ENCODE peak calls at places on chromosome 13, in ten cellular contexts. S is sigmoid colon, W is prostate gland, O is esophagus muscularis mucosa, R is transverse colon, A is spleen, V is stomach, K is HCT116, E is endothelial cell of umbilical vein, Q is K562. B is an unnamed sample.

GRCh38 chr13:106318941-106319411 is 216.5 kb downstream of the EFNB2 start:
- DNase-seq in S (no peak), W (no peak), O (no peak), R (no peak), A (no peak), V (no peak), K (peak; percentile 62), E (peak; percentile 97), Q (no peak), B (no peak)

GRCh38 chr13:90485441-90485840 is 862.0 kb upstream of the MIR17HG start:
- DNase-seq in S (no peak), W (no peak), O (no peak), R (no peak), A (no peak), V (no peak), K (no peak), E (no peak), Q (no peak), B (no peak)

GRCh38 chr13:107743523-107743922 is 471.8 kb downstream of the LIG4 start:
- DNase-seq in S (no peak), W (no peak), O (no peak), R (no peak), A (no peak), V (no peak), K (no peak), E (no peak), Q (no peak), B (no peak)

GRCh38 chr13:40565282-40566148 is 100.9 kb downstream of the FOXO1 start:
- DNase-seq in S (no peak), W (no peak), O (no peak), R (no peak), A (no peak), V (no peak), K (no peak), E (peak; percentile 58), Q (no peak), B (no peak)

GRCh38 chr13:110520431-110521295 is 40.9 kb downstream of the RAB20 start:
- DNase-seq in S (peak; percentile 94), W (no peak), O (peak; percentile 94), R (peak; percentile 88), A (no peak), V (peak; percentile 68), K (no peak), E (no peak), Q (no peak), B (peak; percentile 95)

GRCh38 chr13:108227651-108228272 is 9.6 kb downstream of the ABHD13 start:
- DNase-seq in S (no peak), W (no peak), O (no peak), R (no peak), A (no peak), V (no peak), K (peak; percentile 19), E (peak; percentile 55), Q (peak; percentile 53), B (no peak)

GRCh38 chr13:42653694-42654093 is 79.7 kb downstream of the TNFSF11 start:
- DNase-seq in S (no peak), W (no peak), O (no peak), R (no peak), A (no peak), V (no peak), K (no peak), E (no peak), Q (no peak), B (no peak)

GRCh38 chr13:39493966-39494365 is 109.0 kb downstream of the LHFPL6 start:
- DNase-seq in S (no peak), W (no peak), O (peak; percentile 55), R (no peak), A (no peak), V (no peak), K (no peak), E (no peak), Q (no peak), B (no peak)

GRCh38 chr13:72304121-72304745 is 423.2 kb downstream of the MZT1 start:
- DNase-seq in S (no peak), W (no peak), O (no peak), R (no peak), A (no peak), V (no peak), K (no peak), E (peak; percentile 30), Q (no peak), B (no peak)

GRCh38 chr13:42233726-42234125 is 38.2 kb upstream of the AKAP11 start:
- DNase-seq in S (no peak), W (no peak), O (no peak), R (no peak), A (no peak), V (no peak), K (no peak), E (no peak), Q (no peak), B (no peak)

GRCh38 chr13:35769812-35770211 is 293.3 kb upstream of the MAB21L1 start:
- DNase-seq in S (no peak), W (no peak), O (no peak), R (no peak), A (no peak), V (no peak), K (no peak), E (no peak), Q (no peak), B (no peak)

GRCh38 chr13:85728831-85729230 is 70.4 kb downstream of the SLITRK6 start:
- DNase-seq in S (no peak), W (no peak), O (no peak), R (no peak), A (no peak), V (no peak), K (no peak), E (no peak), Q (no peak), B (no peak)

GRCh38 chr13:48532146-48532472 is 771 bp downstream of the RCBTB2 start:
- DNase-seq in S (no peak), W (no peak), O (peak; percentile 94), R (no peak), A (no peak), V (no peak), K (no peak), E (no peak), Q (no peak), B (no peak)

GRCh38 chr13:105442941-105443340 is 1092.5 kb downstream of the EFNB2 start:
- DNase-seq in S (no peak), W (no peak), O (no peak), R (no peak), A (no peak), V (no peak), K (peak; percentile 87), E (peak; percentile 93), Q (no peak), B (no peak)

GRCh38 chr13:102902789-102903347 is 57.0 kb downstream of the ERCC5 start:
- DNase-seq in S (no peak), W (no peak), O (no peak), R (no peak), A (no peak), V (no peak), K (no peak), E (no peak), Q (no peak), B (no peak)

GRCh38 chr13:44918323-44919102 is 70.8 kb downstream of the NUFIP1 start:
- DNase-seq in S (peak; percentile 96), W (peak; percentile 83), O (peak; percentile 98), R (peak; percentile 91), A (peak; percentile 97), V (peak; percentile 87), K (peak; percentile 86), E (peak; percentile 95), Q (peak; percentile 87), B (no peak)
- TF ChIP-seq POLR2A in S (peak; percentile 12), W (no peak), O (peak; percentile 9), R (peak; percentile 60), A (peak; percentile 54), V (no peak), K (peak; percentile 5), E (no peak), Q (peak; percentile 55), B (peak; percentile 4)

DNA sequence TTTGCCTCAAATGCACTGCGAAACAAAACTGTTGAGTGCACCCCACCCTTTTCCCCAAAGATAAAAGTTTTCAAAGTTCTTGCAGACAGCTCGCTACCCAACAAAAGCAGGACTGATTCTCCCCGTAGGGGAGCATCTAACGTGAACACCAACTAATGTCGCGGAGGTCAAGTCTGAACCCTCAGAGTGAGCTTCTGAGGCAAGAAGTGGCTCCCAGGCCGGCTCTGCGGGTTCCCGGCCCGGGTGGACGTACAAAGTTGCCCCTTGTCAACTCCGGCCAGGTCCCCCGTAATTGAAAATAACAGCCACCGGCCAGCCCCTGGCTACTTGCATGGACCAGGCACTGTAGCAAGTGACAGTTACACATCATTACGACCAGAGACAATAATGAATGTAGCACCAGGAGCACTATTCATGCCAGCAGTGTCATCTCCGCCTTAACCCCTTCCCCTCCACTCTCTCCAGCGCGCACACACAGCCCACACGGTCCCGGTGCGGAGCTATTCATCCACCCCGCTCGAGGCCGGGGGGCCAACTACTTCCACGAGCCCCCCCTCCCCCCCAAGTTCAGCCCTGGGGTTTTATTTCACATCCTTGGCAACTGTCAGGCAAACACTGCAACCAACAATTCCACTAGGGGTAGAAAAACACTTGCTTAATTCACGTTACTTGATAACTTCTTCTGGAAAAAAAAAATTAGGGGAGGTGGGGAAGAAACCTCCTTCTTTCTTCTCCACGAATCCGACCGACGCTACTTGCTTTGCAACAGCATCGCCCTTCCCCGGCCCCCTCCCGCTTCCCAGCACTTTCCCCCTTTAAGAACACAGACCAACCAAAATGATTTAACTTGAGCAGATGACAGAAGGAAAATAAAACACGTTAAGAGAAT is 1.2 kb downstream of the KLF12 start:
- DNase-seq in S (peak; percentile 70), W (no peak), O (no peak), R (peak; percentile 26), A (peak; percentile 87), V (peak; percentile 36), K (no peak), E (peak; percentile 50), Q (no peak), B (no peak)
- TF ChIP-seq POLR2AphosphoS5 in S (no peak), W (no peak), O (no peak), R (no peak), A (no peak), V (no peak), K (no peak), E (no peak), Q (no peak), B (no peak)

DNA sequence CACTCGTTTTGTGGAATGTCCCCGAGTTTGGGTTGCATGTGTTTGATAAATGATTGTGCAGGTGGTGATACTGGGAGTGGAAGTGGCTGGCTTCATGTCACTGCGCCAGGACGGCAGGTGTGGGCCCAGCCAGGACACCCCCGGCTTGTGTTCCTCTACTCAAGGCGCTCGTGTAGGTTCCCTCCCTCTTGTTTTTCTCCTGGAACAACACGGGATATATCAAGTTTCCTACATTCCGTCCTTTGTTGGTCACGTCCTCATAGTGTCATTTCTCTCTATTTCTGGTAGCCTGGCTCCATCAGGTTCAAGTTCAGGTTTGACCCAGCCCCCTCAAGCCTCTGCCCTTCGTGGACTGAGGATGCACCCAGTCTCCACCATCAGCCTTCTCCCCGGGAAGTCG is 16.3 kb downstream of the IL17D start:
- DNase-seq in S (no peak), W (no peak), O (no peak), R (no peak), A (no peak), V (no peak), K (no peak), E (no peak), Q (no peak), B (no peak)
- H3K4me1 ChIP-seq in S (peaks cover 17% of the 10 kb centered on the region), W (no peaks in the 10 kb centered on the region), O (peaks cover 18% of the 10 kb centered on the region), R (peaks cover 13% of the 10 kb centered on the region), A (peaks cover 8% of the 10 kb centered on the region), V (peaks cover 20% of the 10 kb centered on the region), K (peaks cover 12% of the 10 kb centered on the region), E (peaks cover 16% of the 10 kb centered on the region), Q (no peaks in the 10 kb centered on the region), B (peaks cover 13% of the 10 kb centered on the region)

DNA sequence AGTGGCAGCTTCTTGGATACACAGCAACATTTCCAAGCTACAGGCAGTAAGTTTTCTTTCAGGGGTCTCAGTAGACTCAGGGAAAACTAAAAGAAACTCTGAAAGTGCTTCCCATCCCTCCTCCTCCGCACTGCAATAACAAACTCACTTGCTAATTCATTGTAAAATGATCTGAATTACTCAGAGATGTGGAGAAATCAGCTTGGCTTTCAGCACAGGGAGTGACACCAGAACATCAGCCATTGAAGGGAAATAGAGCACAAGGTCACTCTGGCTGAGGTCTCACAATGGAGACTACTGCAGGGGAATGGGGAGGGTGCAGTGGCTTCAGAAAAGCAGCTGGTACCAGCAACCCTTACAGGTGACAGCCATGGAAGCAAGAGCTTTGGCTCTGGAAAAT is 137.3 kb upstream of the SERP2 start:
- DNase-seq in S (no peak), W (no peak), O (no peak), R (no peak), A (no peak), V (no peak), K (no peak), E (no peak), Q (no peak), B (no peak)
- TF ChIP-seq POLR2A in S (no peak), W (no peak), O (no peak), R (no peak), A (no peak), V (no peak), K (no peak), E (no peak), Q (no peak), B (no peak)